ENCODE peak calls at places on chromosomes 16 and 17, in six cellular contexts. Q is PC-3, R is GM23248, K is SK-N-SH, T is OCI-LY7, V is MM.1S. U is an unnamed sample.

GRCh38 chr16:85798901-85799496 is 345 bp downstream of the EMC8 start:
- DNase-seq in R (peak; percentile 68), Q (no peak), K (peak; percentile 84), T (peak; percentile 34), V (no peak), U (peak; percentile 50)

GRCh38 chr17:15944720-15945492 is at the start of gene ADORA2B:
- DNase-seq in T (no peak), R (peak; percentile 85), V (no peak), K (peak; percentile 94), Q (peak; percentile 86), U (peak; percentile 80)

GRCh38 chr16:66894948-66895696 is 14.8 kb downstream of the PDP2 start:
- DNase-seq in T (peak; percentile 63), K (peak; percentile 76), R (peak; percentile 85), V (peak; percentile 62), Q (peak; percentile 70), U (peak; percentile 87)

GRCh38 chr16:7504844-7505243 is 172.2 kb downstream of the RBFOX1 start:
- DNase-seq in T (no peak), R (no peak), V (no peak), Q (no peak), K (no peak), U (no peak)

GRCh38 chr17:22171631-22172030 is 479.3 kb downstream of the KCNJ18 start:
- DNase-seq in R (no peak), T (no peak), Q (no peak), K (no peak), V (no peak), U (no peak)

GRCh38 chr16:57591086-57591869 is 37.2 kb upstream of the ADGRG1 start:
- DNase-seq in V (peak; percentile 54), K (peak; percentile 81), R (peak; percentile 94), Q (peak; percentile 86), T (peak; percentile 52), U (peak; percentile 85)

GRCh38 chr16:88634141-88634993 is 4.0 kb upstream of the IL17C start:
- DNase-seq in V (peak; percentile 42), T (peak; percentile 76), R (peak; percentile 80), K (no peak), Q (no peak), U (peak; percentile 75)

GRCh38 chr16:1953734-1954133 is 755 bp downstream of the RPL3L start:
- DNase-seq in Q (no peak), K (no peak), V (peak; percentile 2), T (no peak), R (no peak), U (peak; percentile 3)

GRCh38 chr17:36506831-36507230 is 20.4 kb downstream of the ZNHIT3 start:
- DNase-seq in V (no peak), R (no peak), T (no peak), Q (no peak), K (no peak), U (no peak)

GRCh38 chr16:70704586-70704985 is 18.7 kb upstream of the MTSS2 start:
- DNase-seq in Q (no peak), R (peak; percentile 62), T (no peak), K (no peak), V (no peak), U (no peak)

GRCh38 chr16:1261131-1261917 is 5.5 kb downstream of the TPSD1 start:
- DNase-seq in R (no peak), K (no peak), V (peak; percentile 27), T (no peak), Q (peak; percentile 48), U (no peak)

GRCh38 chr17:50830298-50830697 is 5.1 kb upstream of the WFIKKN2 start:
- DNase-seq in V (no peak), Q (no peak), R (no peak), T (no peak), K (no peak), U (no peak)

GRCh38 chr17:69960755-69961154 is 114.3 kb upstream of the KCNJ16 start:
- DNase-seq in T (no peak), Q (no peak), K (no peak), R (no peak), V (no peak), U (no peak)

GRCh38 chr17:65785109-65785508 is 223.7 kb upstream of the AXIN2 start:
- DNase-seq in Q (peak; percentile 99), K (no peak), V (no peak), T (no peak), R (peak; percentile 91), U (peak; percentile 13)

GRCh38 chr17:37828313-37829124 is 83.7 kb upstream of the HNF1B start:
- DNase-seq in V (no peak), T (no peak), Q (peak; percentile 5), R (peak; percentile 40), K (no peak), U (no peak)

GRCh38 chr17:78495634-78496033 is 81.6 kb downstream of the DNAH17 start:
- DNase-seq in V (no peak), R (no peak), Q (no peak), K (no peak), T (no peak), U (no peak)

GRCh38 chr17:34567665-34568064 is 11.7 kb upstream of the TMEM132E start:
- DNase-seq in R (no peak), Q (no peak), K (no peak), V (no peak), T (no peak), U (peak; percentile 17)

GRCh38 chr16:88499836-88500251 is 46.8 kb downstream of the ZFPM1 start:
- DNase-seq in Q (no peak), T (no peak), R (no peak), K (no peak), V (no peak), U (no peak)

GRCh38 chr17:8436169-8436932 is 667 bp downstream of the NDEL1 start:
- DNase-seq in V (peak; percentile 46), Q (peak; percentile 31), T (peak; percentile 65), K (peak; percentile 74), R (peak; percentile 87), U (peak; percentile 71)

GRCh38 chr17:77959216-77959925 is 868 bp downstream of the TNRC6C start:
- DNase-seq in V (peak; percentile 28), K (peak; percentile 73), Q (no peak), R (peak; percentile 49), T (peak; percentile 57), U (peak; percentile 57)

GRCh38 chr16:15647615-15648014 is 2.4 kb upstream of the NDE1 start:
- DNase-seq in K (no peak), T (no peak), V (no peak), Q (no peak), R (no peak), U (no peak)

GRCh38 chr17:58210922-58211321 is 8.1 kb downstream of the MKS1 start:
- DNase-seq in R (no peak), K (no peak), Q (no peak), V (no peak), T (no peak), U (no peak)

GRCh38 chr16:67092227-67092626 is 17.5 kb upstream of the PHAF1 start:
- DNase-seq in Q (no peak), T (no peak), K (no peak), V (no peak), R (peak; percentile 96), U (no peak)

GRCh38 chr17:17509601-17510425 is 13.6 kb upstream of the RASD1 start:
- DNase-seq in T (no peak), R (no peak), K (no peak), Q (no peak), V (no peak), U (no peak)

GRCh38 chr17:17511971-17512858 is 16.0 kb upstream of the RASD1 start:
- DNase-seq in R (peak; percentile 95), V (no peak), Q (peak; percentile 97), T (no peak), K (no peak), U (peak; percentile 31)

GRCh38 chr17:17511293-17511741 is 15.1 kb upstream of the RASD1 start:
- DNase-seq in K (no peak), Q (no peak), V (no peak), T (no peak), R (no peak), U (no peak)

GRCh38 chr17:17508641-17509591 is 12.7 kb upstream of the RASD1 start:
- DNase-seq in R (no peak), T (no peak), Q (no peak), K (no peak), V (no peak), U (no peak)

GRCh38 chr17:17510456-17511292 is 14.5 kb upstream of the RASD1 start:
- DNase-seq in V (no peak), T (no peak), K (no peak), R (no peak), Q (peak; percentile 48), U (no peak)
- H3K4me2 ChIP-seq in V (no peak overlapping the region), T (no peak overlapping the region), K (no peak overlapping the region), R (no peak overlapping the region), Q (no peak overlapping the region), U (no peak overlapping the region)

GRCh38 chr17:74766413-74766812 is 9.7 kb downstream of the NAT9 start:
- DNase-seq in T (no peak), K (no peak), Q (no peak), R (no peak), V (no peak), U (no peak)

GRCh38 chr17:74761419-74761818 is 13.0 kb downstream of the NHERF1 start:
- DNase-seq in T (no peak), V (no peak), Q (no peak), R (no peak), K (no peak), U (no peak)

GRCh38 chr17:74761931-74762330 is 13.5 kb downstream of the NHERF1 start:
- DNase-seq in K (peak; percentile 36), Q (no peak), T (no peak), V (no peak), R (no peak), U (no peak)

GRCh38 chr17:74760404-74761105 is 12.1 kb downstream of the NHERF1 start:
- DNase-seq in K (peak; percentile 98), T (no peak), Q (no peak), V (no peak), R (no peak), U (no peak)

DNA sequence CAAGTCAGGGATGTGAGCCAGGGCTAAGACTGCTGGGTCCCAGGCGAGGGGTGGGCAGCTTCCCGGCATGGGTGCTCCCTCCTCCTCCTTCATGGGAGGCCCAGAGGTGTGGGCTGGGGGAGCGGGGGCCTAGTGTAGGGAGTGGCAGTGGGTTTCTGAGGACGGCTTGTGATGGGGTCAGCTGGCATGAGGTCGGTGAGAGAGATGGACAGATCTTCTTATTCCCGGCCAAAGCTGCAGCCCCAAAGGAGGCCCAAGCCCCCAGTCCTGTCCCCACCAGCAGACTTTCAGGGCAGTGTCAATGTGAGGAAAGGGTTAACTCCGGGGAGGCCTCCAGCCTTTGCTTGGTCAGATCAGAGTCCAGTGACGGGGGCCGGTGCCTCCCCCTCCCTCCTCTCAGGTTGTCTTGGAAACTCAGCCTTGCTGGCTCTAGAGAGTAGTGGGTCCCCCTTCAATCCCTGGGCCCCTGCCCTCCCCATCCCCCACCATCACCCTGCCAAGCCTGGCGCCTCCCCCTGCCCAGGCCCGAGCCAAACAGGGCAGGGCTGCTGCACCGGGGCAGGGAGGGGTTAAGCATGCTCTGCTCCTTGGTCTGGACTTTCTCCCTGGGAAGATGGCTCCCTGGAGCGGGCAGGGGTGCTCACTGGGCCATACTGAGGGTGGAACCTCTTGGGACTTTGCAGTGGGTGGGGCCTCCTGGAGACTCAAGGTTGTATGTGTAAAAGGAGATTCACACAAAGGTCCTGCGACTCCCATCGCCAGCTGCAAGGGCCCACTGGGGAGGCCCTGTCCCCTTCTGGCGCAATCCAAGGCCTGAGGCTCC is 12.4 kb downstream of the NAT9 start:
- DNase-seq in T (no peak), V (no peak), Q (no peak), R (no peak), K (peak; percentile 40), U (peak; percentile 92)
- TF ChIP-seq EZH2phosphoT487 in T (no peak), V (no peak), Q (no peak), R (no peak), K (no peak), U (no peak)

GRCh38 chr17:40760105-40761016 is 5.2 kb upstream of the KRT25 start:
- DNase-seq in R (no peak), T (no peak), Q (no peak), K (no peak), V (no peak), U (no peak)
- H3K4me1 ChIP-seq in R (no peaks in the 10 kb centered on the region), T (no peaks in the 10 kb centered on the region), Q (no peaks in the 10 kb centered on the region), K (no peaks in the 10 kb centered on the region), V (no peaks in the 10 kb centered on the region), U (no peaks in the 10 kb centered on the region)

GRCh38 chr16:14444979-14445810 is 184.9 kb downstream of the PARN start:
- DNase-seq in V (no peak), R (no peak), K (no peak), T (peak; percentile 6), Q (no peak), U (no peak)
- H3K4me2 ChIP-seq in V (no peak overlapping the region), R (no peak overlapping the region), K (no peak overlapping the region), T (no peak overlapping the region), Q (no peak overlapping the region), U (no peak overlapping the region)